ENCODE peak calls at places on chromosome 7, in four cellular contexts. W is T1000, A is HTR-8/SVneo, V is NCI-H1105. S is an unnamed sample.

GRCh38 chr7:140239653-140239935 is 62.8 kb upstream of the KDM7A start:
- DNase-seq in V (no peak), A (no peak), W (no peak), S (no peak)

GRCh38 chr7:93921607-93922446 is at the start of gene GNG11:
- DNase-seq in A (peak; percentile 31), W (peak; percentile 38), V (peak; percentile 17), S (peak; percentile 74)

GRCh38 chr7:51244890-51245289 is 71.7 kb downstream of the COBL start:
- DNase-seq in A (no peak), V (no peak), W (no peak), S (no peak)

GRCh38 chr7:13981070-13981469 is 8.4 kb downstream of the ETV1 start:
- DNase-seq in W (peak; percentile 60), V (no peak), A (peak; percentile 66), S (peak; percentile 99)

GRCh38 chr7:11831727-11832495 is at the start of gene THSD7A:
- DNase-seq in A (peak; percentile 36), W (peak; percentile 25), V (peak; percentile 64), S (peak; percentile 62)

GRCh38 chr7:151249732-151250072 is 1.2 kb upstream of the SMARCD3 start:
- DNase-seq in V (no peak), W (no peak), A (peak; percentile 62), S (peak; percentile 63)

GRCh38 chr7:44796034-44796503 is 412 bp upstream of the PPIA start:
- DNase-seq in W (no peak), V (peak; percentile 68), A (peak; percentile 57), S (peak; percentile 39)

GRCh38 chr7:32501522-32501921 is 6.2 kb downstream of the AVL9 start:
- DNase-seq in A (no peak), W (no peak), V (no peak), S (peak; percentile 85)

GRCh38 chr7:117114272-117114671 is 161.0 kb downstream of the ST7 start:
- DNase-seq in W (no peak), V (no peak), A (no peak), S (no peak)

GRCh38 chr7:107167483-107168232 is 1.1 kb upstream of the HBP1 start:
- DNase-seq in W (no peak), V (peak; percentile 41), A (peak; percentile 56), S (peak; percentile 93)

GRCh38 chr7:17062433-17063383 is 180.9 kb upstream of the AGR3 start:
- DNase-seq in A (no peak), V (no peak), W (no peak), S (peak; percentile 54)

GRCh38 chr7:22557167-22557566 is 57.2 kb upstream of the STEAP1B start:
- DNase-seq in A (no peak), V (no peak), W (no peak), S (no peak)

GRCh38 chr7:26200113-26200443 is 468 bp downstream of the HNRNPA2B1 start:
- DNase-seq in V (peak; percentile 51), W (peak; percentile 82), A (no peak), S (no peak)

GRCh38 chr7:100364480-100364879 is 6.6 kb downstream of the PILRB start:
- DNase-seq in W (no peak), A (no peak), V (no peak), S (no peak)

GRCh38 chr7:157235357-157236018 is 96.8 kb downstream of the UBE3C start:
- DNase-seq in W (no peak), A (peak; percentile 10), V (no peak), S (peak; percentile 76)

GRCh38 chr7:32299133-32299702 is 191.0 kb downstream of the LSM5 start:
- DNase-seq in W (no peak), A (peak; percentile 15), V (no peak), S (no peak)

GRCh38 chr7:33837356-33837851 is 67.9 kb upstream of the BMPER start:
- DNase-seq in V (no peak), W (no peak), A (no peak), S (no peak)

GRCh38 chr7:30470783-30471182 is 7.8 kb downstream of the NOD1 start:
- DNase-seq in A (no peak), V (peak; percentile 39), W (peak; percentile 8), S (peak; percentile 92)

GRCh38 chr7:133275441-133276105 is 22.7 kb downstream of the EXOC4 start:
- DNase-seq in W (no peak), A (no peak), V (no peak), S (peak; percentile 38)

GRCh38 chr7:85294176-85294575 is 107.3 kb upstream of the SEMA3D start:
- DNase-seq in V (no peak), A (no peak), W (no peak), S (no peak)

GRCh38 chr7:95686109-95686508 is 86.2 kb upstream of the DYNC1I1 start:
- DNase-seq in V (peak; percentile 39), A (no peak), W (no peak), S (peak; percentile 38)